ENCODE peak calls at places on chromosomes 12 and 14, in six cellular contexts. One of them, this sample, is unnamed. For H3K4me1, the result is how much of the 10 kb centered on the place peaks cover.

GRCh38 chr12:50523772-50524171 is 19.0 kb downstream of the DIP2B start:
- DNase-seq in PC-9: no peak
- DNase-seq in pancreas: no peak
- DNase-seq in uterus: no peak
- DNase-seq in SJSA1: no peak
- DNase-seq in GM23248: no peak
- DNase-seq in this sample: no peak

GRCh38 chr12:64731683-64732082 is 27.5 kb downstream of the GNS start:
- DNase-seq in SJSA1: no peak
- DNase-seq in GM23248: no peak
- DNase-seq in PC-9: no peak
- DNase-seq in uterus: no peak
- DNase-seq in pancreas: no peak
- DNase-seq in this sample: no peak

GRCh38 chr12:52203126-52203921 is 11.5 kb upstream of the KRT80 start:
- DNase-seq in GM23248: peak
- DNase-seq in pancreas: peak
- DNase-seq in PC-9: peak
- DNase-seq in SJSA1: peak
- DNase-seq in uterus: peak
- DNase-seq in this sample: peak

GRCh38 chr12:806116-806805 is 53.9 kb downstream of the WNK1 start:
- DNase-seq in pancreas: no peak
- DNase-seq in GM23248: peak
- DNase-seq in SJSA1: no peak
- DNase-seq in PC-9: no peak
- DNase-seq in uterus: no peak
- DNase-seq in this sample: no peak

GRCh38 chr12:14773685-14774073 is 29.6 kb downstream of the WBP11 start:
- DNase-seq in SJSA1: no peak
- DNase-seq in GM23248: no peak
- DNase-seq in PC-9: no peak
- DNase-seq in uterus: no peak
- DNase-seq in pancreas: peak
- DNase-seq in this sample: no peak

GRCh38 chr14:50920482-50921225 is 23.6 kb downstream of the PYGL start:
- DNase-seq in pancreas: no peak
- DNase-seq in uterus: no peak
- DNase-seq in PC-9: no peak
- DNase-seq in GM23248: peak
- DNase-seq in SJSA1: peak
- DNase-seq in this sample: no peak

GRCh38 chr12:92021665-92022033 is 124.0 kb downstream of the BTG1 start:
- DNase-seq in GM23248: no peak
- DNase-seq in SJSA1: no peak
- DNase-seq in uterus: no peak
- DNase-seq in PC-9: no peak
- DNase-seq in pancreas: no peak
- DNase-seq in this sample: no peak

GRCh38 chr12:52278530-52278929 is 4.1 kb downstream of the KRT86 start:
- DNase-seq in uterus: no peak
- DNase-seq in SJSA1: no peak
- DNase-seq in GM23248: no peak
- DNase-seq in PC-9: peak
- DNase-seq in pancreas: no peak
- DNase-seq in this sample: no peak

GRCh38 chr12:402127-402456 is 648 bp downstream of the CCDC77 start:
- DNase-seq in GM23248: peak
- DNase-seq in SJSA1: no peak
- DNase-seq in PC-9: no peak
- DNase-seq in uterus: no peak
- DNase-seq in pancreas: no peak
- DNase-seq in this sample: no peak

GRCh38 chr14:63717704-63718103 is 10.2 kb downstream of the SGPP1 start:
- DNase-seq in uterus: no peak
- DNase-seq in PC-9: no peak
- DNase-seq in GM23248: peak
- DNase-seq in SJSA1: no peak
- DNase-seq in pancreas: no peak
- DNase-seq in this sample: no peak

GRCh38 chr12:74449872-74450271 is 87.8 kb upstream of the ATXN7L3B start:
- DNase-seq in uterus: no peak
- DNase-seq in GM23248: no peak
- DNase-seq in pancreas: no peak
- DNase-seq in PC-9: no peak
- DNase-seq in SJSA1: no peak
- DNase-seq in this sample: no peak

GRCh38 chr14:90491868-90492560 is 95.2 kb downstream of the CALM1 start:
- DNase-seq in pancreas: no peak
- DNase-seq in PC-9: no peak
- DNase-seq in uterus: no peak
- DNase-seq in SJSA1: no peak
- DNase-seq in GM23248: peak
- DNase-seq in this sample: no peak

GRCh38 chr12:131383291-131383690 is 327.6 kb upstream of the SFSWAP start:
- DNase-seq in PC-9: no peak
- DNase-seq in SJSA1: no peak
- DNase-seq in uterus: no peak
- DNase-seq in GM23248: no peak
- DNase-seq in pancreas: no peak
- DNase-seq in this sample: no peak

GRCh38 chr14:56341766-56342418 is 223.7 kb downstream of the PELI2 start:
- DNase-seq in pancreas: no peak
- DNase-seq in PC-9: no peak
- DNase-seq in GM23248: peak
- DNase-seq in SJSA1: no peak
- DNase-seq in uterus: no peak
- DNase-seq in this sample: no peak

GRCh38 chr12:50218386-50218785 is 51.2 kb upstream of the CERS5 start:
- DNase-seq in pancreas: no peak
- DNase-seq in PC-9: peak
- DNase-seq in GM23248: peak
- DNase-seq in uterus: no peak
- DNase-seq in SJSA1: peak
- DNase-seq in this sample: no peak

GRCh38 chr12:105464426-105464825 is 133.9 kb downstream of the C12orf75 start:
- DNase-seq in pancreas: no peak
- DNase-seq in GM23248: no peak
- DNase-seq in PC-9: no peak
- DNase-seq in SJSA1: no peak
- DNase-seq in uterus: no peak
- DNase-seq in this sample: no peak

GRCh38 chr12:95922231-95922630 is 20.2 kb downstream of the CCDC38 start:
- DNase-seq in PC-9: no peak
- DNase-seq in pancreas: no peak
- DNase-seq in GM23248: peak
- DNase-seq in uterus: no peak
- DNase-seq in SJSA1: no peak
- DNase-seq in this sample: no peak

GRCh38 chr12:116864371-116865160 is 16.7 kb downstream of the HRK start:
- DNase-seq in pancreas: no peak
- DNase-seq in uterus: no peak
- DNase-seq in SJSA1: no peak
- DNase-seq in PC-9: peak
- DNase-seq in GM23248: peak
- DNase-seq in this sample: no peak

GRCh38 chr14:79971330-79971729 is 240.0 kb downstream of the DIO2 start:
- DNase-seq in SJSA1: no peak
- DNase-seq in pancreas: no peak
- DNase-seq in GM23248: peak
- DNase-seq in PC-9: no peak
- DNase-seq in uterus: peak
- DNase-seq in this sample: peak

GRCh38 chr12:22042981-22043669 is 2.9 kb upstream of the CMAS start:
- DNase-seq in SJSA1: no peak
- DNase-seq in uterus: no peak
- DNase-seq in pancreas: no peak
- DNase-seq in GM23248: peak
- DNase-seq in PC-9: peak
- DNase-seq in this sample: no peak

GRCh38 chr12:96026331-96026730 is 9.1 kb downstream of the LTA4H start:
- DNase-seq in GM23248: no peak
- DNase-seq in PC-9: no peak
- DNase-seq in uterus: no peak
- DNase-seq in SJSA1: no peak
- DNase-seq in pancreas: no peak
- DNase-seq in this sample: no peak

GRCh38 chr14:87113286-87113685 is 879.7 kb downstream of the GALC start:
- DNase-seq in pancreas: no peak
- DNase-seq in GM23248: no peak
- DNase-seq in PC-9: no peak
- DNase-seq in uterus: no peak
- DNase-seq in SJSA1: no peak
- DNase-seq in this sample: no peak

GRCh38 chr12:119819322-119819721 is 57.8 kb downstream of the CIT start:
- DNase-seq in pancreas: no peak
- DNase-seq in uterus: no peak
- DNase-seq in PC-9: no peak
- DNase-seq in SJSA1: no peak
- DNase-seq in GM23248: no peak
- DNase-seq in this sample: no peak

GRCh38 chr12:109115758-109116610 is at the start of gene ACACB:
- DNase-seq in PC-9: no peak
- DNase-seq in uterus: peak
- DNase-seq in GM23248: no peak
- DNase-seq in SJSA1: no peak
- DNase-seq in pancreas: peak
- DNase-seq in this sample: peak
- H3K4me1 ChIP-seq in PC-9: under half
- H3K4me1 ChIP-seq in uterus: under half
- H3K4me1 ChIP-seq in GM23248: under half
- H3K4me1 ChIP-seq in SJSA1: under half
- H3K4me1 ChIP-seq in pancreas: half or more
- H3K4me1 ChIP-seq in this sample: under half

GRCh38 chr14:64770751-64771150 is 66.5 kb downstream of the PLEKHG3 start:
- DNase-seq in pancreas: no peak
- DNase-seq in PC-9: no peak
- DNase-seq in SJSA1: no peak
- DNase-seq in GM23248: no peak
- DNase-seq in uterus: no peak
- DNase-seq in this sample: no peak

GRCh38 chr14:64773046-64773445 is 68.8 kb downstream of the PLEKHG3 start:
- DNase-seq in SJSA1: no peak
- DNase-seq in PC-9: no peak
- DNase-seq in GM23248: no peak
- DNase-seq in uterus: no peak
- DNase-seq in pancreas: no peak
- DNase-seq in this sample: no peak

GRCh38 chr14:64769096-64770020 is 65.1 kb downstream of the PLEKHG3 start:
- DNase-seq in SJSA1: no peak
- DNase-seq in uterus: no peak
- DNase-seq in pancreas: no peak
- DNase-seq in GM23248: no peak
- DNase-seq in PC-9: no peak
- DNase-seq in this sample: no peak

GRCh38 chr14:64772394-64772950 is 68.2 kb downstream of the PLEKHG3 start:
- DNase-seq in pancreas: no peak
- DNase-seq in uterus: no peak
- DNase-seq in GM23248: no peak
- DNase-seq in SJSA1: no peak
- DNase-seq in PC-9: no peak
- DNase-seq in this sample: no peak

DNA sequence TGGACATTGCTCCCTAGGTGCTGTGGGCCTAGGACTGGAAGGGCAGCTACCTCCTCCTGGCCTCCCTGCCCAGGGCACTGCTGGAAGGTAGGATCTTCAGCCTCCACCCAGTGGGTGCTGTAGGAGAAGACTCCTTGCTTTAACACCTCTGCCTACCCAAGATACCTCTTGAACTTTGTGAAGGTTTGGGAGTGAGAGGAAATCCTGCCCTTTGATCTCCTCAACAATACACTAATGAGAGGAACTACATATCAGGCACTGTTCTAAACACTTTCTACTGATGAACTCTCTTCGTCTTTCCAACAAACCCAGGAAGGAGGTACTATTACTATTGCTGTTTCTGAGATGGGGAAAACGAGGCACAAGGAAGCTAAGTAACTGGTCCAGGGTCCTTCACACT is 66.9 kb downstream of the PLEKHG3 start:
- DNase-seq in PC-9: no peak
- DNase-seq in GM23248: no peak
- DNase-seq in pancreas: no peak
- DNase-seq in uterus: no peak
- DNase-seq in SJSA1: no peak
- DNase-seq in this sample: no peak
- H3K4me1 ChIP-seq in PC-9: under half
- H3K4me1 ChIP-seq in GM23248: under half
- H3K4me1 ChIP-seq in pancreas: under half
- H3K4me1 ChIP-seq in uterus: under half
- H3K4me1 ChIP-seq in SJSA1: under half
- H3K4me1 ChIP-seq in this sample: under half

DNA sequence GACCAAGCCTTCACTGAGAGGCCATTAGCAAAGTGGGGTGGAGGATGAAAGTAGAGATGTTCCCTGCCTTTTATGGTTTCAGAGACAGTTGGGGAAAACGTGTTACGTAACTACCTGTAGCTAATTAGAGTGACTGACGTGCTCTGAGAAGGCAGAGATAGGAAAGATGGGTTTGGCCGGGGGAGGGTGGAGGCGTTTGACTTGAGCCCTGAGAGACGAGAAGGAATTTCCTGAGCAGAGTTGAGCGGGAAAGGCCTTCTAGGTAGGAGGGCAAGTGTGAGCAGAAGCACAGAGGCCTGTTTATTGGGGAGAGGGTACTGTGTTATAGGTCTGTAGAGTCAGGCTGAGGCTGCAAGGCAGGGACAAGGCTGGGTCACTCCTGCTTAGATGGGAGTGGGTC is 8.6 kb downstream of the TUNAR start:
- DNase-seq in pancreas: no peak
- DNase-seq in GM23248: no peak
- DNase-seq in PC-9: no peak
- DNase-seq in uterus: no peak
- DNase-seq in SJSA1: no peak
- DNase-seq in this sample: no peak
- H3K4me1 ChIP-seq in pancreas: under half
- H3K4me1 ChIP-seq in GM23248: under half
- H3K4me1 ChIP-seq in PC-9: under half
- H3K4me1 ChIP-seq in uterus: under half
- H3K4me1 ChIP-seq in SJSA1: under half
- H3K4me1 ChIP-seq in this sample: under half

DNA sequence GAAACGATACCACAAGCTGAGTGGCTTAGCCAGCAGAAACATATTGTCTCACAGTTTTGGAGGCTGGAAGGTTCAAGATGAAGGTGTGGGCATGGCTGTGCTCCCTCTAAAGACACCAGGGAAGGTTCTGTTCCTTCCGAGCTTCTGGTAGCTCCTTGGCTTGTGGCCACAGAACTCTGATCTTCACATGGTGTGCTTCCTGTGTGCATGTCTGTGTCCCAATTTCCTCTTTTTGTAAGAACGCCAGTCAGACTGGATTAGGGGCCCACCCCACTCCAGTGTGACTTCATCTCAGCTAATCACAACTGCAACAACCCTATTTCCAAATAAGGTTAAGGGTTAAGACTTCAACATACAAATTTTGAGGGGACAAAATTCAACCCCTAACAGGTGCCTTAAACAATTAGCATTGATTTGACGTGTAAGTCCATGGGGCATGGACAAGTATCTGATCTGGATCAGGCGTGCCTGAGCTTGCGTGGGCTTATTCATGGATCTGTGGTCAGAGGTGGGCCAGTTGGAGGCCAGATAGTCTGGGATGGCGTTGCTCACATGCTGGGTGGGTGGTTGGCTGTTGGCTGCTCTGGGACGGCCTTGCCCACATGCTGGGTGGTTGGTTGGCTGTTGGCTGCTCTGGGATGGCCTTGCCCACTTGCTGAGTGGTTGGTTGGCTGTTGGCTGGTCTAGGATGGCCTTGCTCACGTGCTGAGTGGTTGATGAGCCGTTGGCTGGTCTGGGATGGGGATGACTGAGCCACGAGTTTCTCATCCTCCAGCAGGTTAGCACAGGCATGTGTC is 88.5 kb downstream of the LGMN start:
- DNase-seq in GM23248: peak
- DNase-seq in pancreas: no peak
- DNase-seq in SJSA1: no peak
- DNase-seq in PC-9: no peak
- DNase-seq in uterus: no peak
- DNase-seq in this sample: peak
- H3K4me1 ChIP-seq in GM23248: under half
- H3K4me1 ChIP-seq in pancreas: under half
- H3K4me1 ChIP-seq in SJSA1: under half
- H3K4me1 ChIP-seq in PC-9: under half
- H3K4me1 ChIP-seq in uterus: under half
- H3K4me1 ChIP-seq in this sample: under half